ENCODE peak calls at places on chromosome 6, in four cellular contexts. D is HCT116, K is H1, F is K562. P is an unnamed sample.
A peak's percentile ranks its signal among the peaks of the same experiment; 100 is the strongest.

GRCh38 chr6:43878823-43879495 is 108.9 kb downstream of the VEGFA start:
- DNase-seq in D (no peak), K (no peak), F (no peak), P (no peak)

GRCh38 chr6:32967151-32968091 is 973 bp upstream of the BRD2 start:
- DNase-seq in D (peak; percentile 73), K (peak; percentile 44), F (peak; percentile 52), P (no peak)

GRCh38 chr6:124984668-124985338 is 22.6 kb downstream of the RNF217 start:
- DNase-seq in D (no peak), K (no peak), F (no peak), P (no peak)

GRCh38 chr6:51584163-51584562 is 503.2 kb downstream of the PKHD1 start:
- DNase-seq in D (no peak), K (no peak), F (no peak), P (no peak)

GRCh38 chr6:4155848-4156466 is 20.6 kb upstream of the ECI2 start:
- DNase-seq in D (peak; percentile 70), K (peak; percentile 82), F (peak; percentile 86), P (no peak)

GRCh38 chr6:34393191-34393967 is 910 bp upstream of the NUDT3 start:
- DNase-seq in D (no peak), K (no peak), F (no peak), P (no peak)

GRCh38 chr6:149052350-149053106 is 265.0 kb upstream of the TAB2 start:
- DNase-seq in D (no peak), K (no peak), F (no peak), P (no peak)

GRCh38 chr6:27863962-27864905 is 48.0 kb downstream of the OR2B2 start:
- DNase-seq in D (no peak), K (peak; percentile 45), F (no peak), P (no peak)

GRCh38 chr6:157865249-157865648 is 42.2 kb downstream of the SNX9 start:
- DNase-seq in D (no peak), K (no peak), F (no peak), P (no peak)

GRCh38 chr6:78810146-78810545 is 57.2 kb upstream of the IRAK1BP1 start:
- DNase-seq in D (peak; percentile 31), K (no peak), F (no peak), P (no peak)

GRCh38 chr6:17905611-17906592 is 81.5 kb downstream of the KIF13A start:
- DNase-seq in D (no peak), K (no peak), F (no peak), P (no peak)

GRCh38 chr6:31122803-31123706 is 2.8 kb upstream of the CDSN start:
- DNase-seq in D (peak; percentile 72), K (no peak), F (peak; percentile 61), P (no peak)

GRCh38 chr6:107101661-107102413 is 13.5 kb downstream of the BEND3 start:
- DNase-seq in D (no peak), K (no peak), F (no peak), P (no peak)

GRCh38 chr6:92559002-92559401 is 860.4 kb downstream of the EPHA7 start:
- DNase-seq in D (no peak), K (no peak), F (no peak), P (no peak)

GRCh38 chr6:167044696-167045095 is 45.5 kb downstream of the CEP43 start:
- DNase-seq in D (no peak), K (no peak), F (no peak), P (no peak)

GRCh38 chr6:169783971-169784930 is 32.8 kb downstream of the ERMARD start:
- DNase-seq in D (no peak), K (peak; percentile 32), F (no peak), P (no peak)

GRCh38 chr6:156720739-156721714 is 56.2 kb upstream of the ARID1B start:
- DNase-seq in D (no peak), K (peak; percentile 65), F (no peak), P (peak; percentile 76)

GRCh38 chr6:30206799-30207618 is 6.2 kb downstream of the TRIM26 start:
- DNase-seq in D (no peak), K (no peak), F (no peak), P (no peak)

GRCh38 chr6:35931120-35931561 is 10.2 kb upstream of the SRPK1 start:
- DNase-seq in D (no peak), K (peak; percentile 76), F (no peak), P (no peak)

GRCh38 chr6:131733376-131734016 is 22.7 kb upstream of the CTAGE9 start:
- DNase-seq in D (no peak), K (no peak), F (no peak), P (no peak)

GRCh38 chr6:139371421-139372253 is 2.8 kb downstream of the CITED2 start:
- DNase-seq in D (no peak), K (no peak), F (no peak), P (no peak)

GRCh38 chr6:130655586-130655985 is 171.6 kb upstream of the SMLR1 start:
- DNase-seq in D (no peak), K (no peak), F (no peak), P (no peak)

GRCh38 chr6:92376711-92377110 is 1042.6 kb downstream of the EPHA7 start:
- DNase-seq in D (no peak), K (no peak), F (no peak), P (no peak)

GRCh38 chr6:169985121-169986015 is 233.9 kb downstream of the ERMARD start:
- DNase-seq in D (no peak), K (no peak), F (no peak), P (no peak)

GRCh38 chr6:43951756-43952675 is 175.2 kb downstream of the MRPL14 start:
- DNase-seq in D (no peak), K (no peak), F (no peak), P (no peak)

GRCh38 chr6:18405477-18406293 is 18.5 kb downstream of the RNF144B start:
- DNase-seq in D (no peak), K (no peak), F (no peak), P (no peak)

GRCh38 chr6:71123051-71123450 is 165.6 kb upstream of the OGFRL1 start:
- DNase-seq in D (no peak), K (no peak), F (no peak), P (no peak)

GRCh38 chr6:140346461-140346860 is 972.0 kb upstream of the CITED2 start:
- DNase-seq in D (no peak), K (no peak), F (no peak), P (no peak)

GRCh38 chr6:77074037-77074713 is 389.1 kb downstream of the HTR1B start:
- DNase-seq in D (no peak), K (no peak), F (no peak), P (no peak)

GRCh38 chr6:42224222-42225042 is 6.8 kb upstream of the MRPS10 start:
- DNase-seq in D (peak; percentile 97), K (no peak), F (no peak), P (peak; percentile 94)

GRCh38 chr6:12280458-12280857 is 9.7 kb upstream of the EDN1 start:
- DNase-seq in D (no peak), K (no peak), F (no peak), P (no peak)

GRCh38 chr6:52356017-52356416 is 5.9 kb upstream of the PAQR8 start:
- DNase-seq in D (no peak), K (no peak), F (no peak), P (no peak)

GRCh38 chr6:42864602-42865001 is 14.8 kb upstream of the RPL7L1 start:
- DNase-seq in D (no peak), K (no peak), F (no peak), P (no peak)

GRCh38 chr6:85041376-85041775 is 277.0 kb upstream of the TBX18 start:
- DNase-seq in D (no peak), K (no peak), F (no peak), P (peak; percentile 5)

GRCh38 chr6:24357336-24358218 is at the start of gene DCDC2:
- DNase-seq in D (no peak), K (peak; percentile 50), F (no peak), P (no peak)

GRCh38 chr6:42555477-42556457 is 8.1 kb upstream of the UBR2 start:
- DNase-seq in D (peak; percentile 33), K (no peak), F (no peak), P (no peak)

DNA sequence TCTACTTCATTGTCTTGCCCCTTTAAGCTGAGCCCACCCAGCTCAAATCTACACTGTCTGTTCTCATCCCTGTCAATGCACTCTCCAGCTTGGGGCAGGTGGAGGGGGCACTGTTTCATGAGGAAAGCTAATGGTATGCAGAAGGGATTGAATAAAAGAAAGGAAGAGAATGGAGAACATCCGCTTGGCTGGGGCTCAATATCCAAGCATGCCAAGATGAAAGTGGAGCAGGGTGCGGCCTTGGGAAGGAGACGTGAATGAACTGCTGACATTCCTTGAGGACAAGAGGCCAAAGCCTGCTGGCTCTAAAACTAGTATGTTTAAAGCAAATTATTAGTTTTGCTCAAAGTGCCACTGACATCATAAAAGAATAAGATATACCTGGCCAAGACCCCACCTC is 24.2 kb downstream of the AKAP12 start:
- DNase-seq in D (no peak), K (no peak), F (no peak), P (no peak)
- TF ChIP-seq SP1 in D (no peak), K (no peak), F (no peak), P (no peak)

DNA sequence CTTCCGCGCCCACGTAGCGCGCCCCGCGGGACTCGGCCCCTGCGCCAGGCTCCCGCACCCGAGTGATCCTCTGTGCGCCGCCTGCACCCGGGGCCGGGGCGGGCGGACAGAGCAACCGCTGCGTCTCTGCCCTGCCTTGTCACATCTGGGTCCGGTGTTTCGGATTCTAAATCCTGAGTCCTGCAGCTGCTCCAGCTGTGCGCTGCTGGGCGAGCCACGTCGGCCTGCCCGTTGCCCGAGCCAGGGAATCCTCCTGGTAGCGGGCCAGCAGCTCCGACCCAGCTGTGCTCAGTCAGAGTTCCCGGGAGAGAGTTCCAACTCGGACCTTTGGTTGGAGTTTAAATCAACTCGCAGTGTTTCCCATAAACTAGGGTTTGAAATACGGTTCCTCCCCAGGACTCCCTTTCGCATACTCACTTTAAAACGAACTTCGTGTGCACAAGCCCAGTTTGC is 268 bp upstream of the PDE10A start:
- DNase-seq in D (no peak), K (peak; percentile 66), F (no peak), P (no peak)
- TF ChIP-seq EGR1 in D (no peak), K (no peak), F (no peak), P (no peak)

GRCh38 chr6:155371230-155371629 is 56.9 kb upstream of the TFB1M start:
- DNase-seq in D (no peak), K (no peak), F (no peak), P (no peak)

GRCh38 chr6:155364844-155365437 is 50.7 kb upstream of the TFB1M start:
- DNase-seq in D (no peak), K (no peak), F (no peak), P (no peak)

GRCh38 chr6:155372256-155372655 is 58.0 kb upstream of the TFB1M start:
- DNase-seq in D (no peak), K (no peak), F (no peak), P (no peak)

DNA sequence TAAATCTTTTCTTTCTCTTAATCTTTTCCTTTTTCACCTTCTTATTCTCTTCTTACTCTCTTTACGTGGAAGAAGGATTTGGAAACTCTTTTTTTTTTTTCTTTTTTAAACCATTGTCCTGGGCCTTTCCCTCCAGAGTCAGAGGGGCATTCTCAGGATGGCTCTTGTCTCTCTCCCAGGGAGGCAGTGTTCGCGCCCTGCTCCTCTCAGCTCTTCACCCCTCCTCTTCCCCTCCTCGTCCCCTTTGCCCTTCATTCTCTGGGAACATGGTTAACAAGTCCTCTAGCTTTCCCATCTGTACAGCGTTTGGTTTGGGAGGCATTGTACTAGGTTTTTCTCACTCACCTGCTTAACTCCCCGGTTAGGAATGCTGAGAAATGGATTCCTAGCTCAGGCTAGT is 52.0 kb upstream of the TFB1M start:
- DNase-seq in D (no peak), K (no peak), F (no peak), P (no peak)
- TF ChIP-seq SIN3A in D (no peak), K (no peak), F (no peak), P (no peak)

GRCh38 chr6:147651249-147652063 is 143.0 kb downstream of the SAMD5 start:
- DNase-seq in D (no peak), K (no peak), F (no peak), P (no peak)
- TF ChIP-seq SP1 in D (no peak), K (no peak), F (no peak), P (no peak)

GRCh38 chr6:111841822-111842221 is 31.4 kb downstream of the FYN start:
- DNase-seq in D (no peak), K (no peak), F (no peak), P (peak; percentile 60)
- TF ChIP-seq EGR1 in D (no peak), K (no peak), F (no peak), P (peak; percentile 54)